ENCODE peak calls at places on chromosomes 7 and 10, in four cellular contexts. O, I, K and G are unnamed samples.

GRCh38 chr10:47059606-47060311 is 148.5 kb downstream of the PTPN20 start:
- DNase-seq in I (no peak), O (no peak), K (no peak), G (no peak)

GRCh38 chr7:17989546-17989945 is 38.1 kb downstream of the PRPS1L1 start:
- DNase-seq in I (no peak), O (peak; percentile 19), K (no peak), G (no peak)

GRCh38 chr7:49768254-49768653 is 5.2 kb upstream of the VWC2 start:
- DNase-seq in K (no peak), I (no peak), O (no peak), G (no peak)

GRCh38 chr10:87862644-87863101 is 660 bp downstream of the KLLN start:
- DNase-seq in O (peak; percentile 67), K (peak; percentile 67), I (no peak), G (peak; percentile 66)

GRCh38 chr10:7408494-7409044 is 2.3 kb downstream of the SFMBT2 start:
- DNase-seq in K (peak; percentile 83), O (no peak), I (no peak), G (peak; percentile 79)

GRCh38 chr7:142785841-142786250 is 15.1 kb downstream of the PRSS2 start:
- DNase-seq in I (no peak), K (no peak), O (no peak), G (no peak)

GRCh38 chr7:68752485-68752884 is 845.8 kb upstream of the AUTS2 start:
- DNase-seq in K (no peak), O (no peak), I (no peak), G (no peak)

GRCh38 chr10:122688293-122688989 is 11.2 kb downstream of the C10orf120 start:
- DNase-seq in K (no peak), I (no peak), O (peak; percentile 44), G (no peak)

GRCh38 chr10:8050561-8051108 is 3.9 kb upstream of the GATA3 start:
- DNase-seq in I (no peak), O (peak; percentile 42), K (peak; percentile 53), G (peak; percentile 56)

GRCh38 chr7:92177362-92177761 is 1.6 kb downstream of the LRRD1 start:
- DNase-seq in O (peak; percentile 48), I (no peak), K (no peak), G (no peak)

GRCh38 chr7:18700147-18700546 is 204.6 kb downstream of the HDAC9 start:
- DNase-seq in K (peak; percentile 10), O (no peak), I (no peak), G (no peak)

GRCh38 chr10:102624751-102625330 is 19.4 kb upstream of the TRIM8 start:
- DNase-seq in O (peak; percentile 36), I (no peak), K (no peak), G (no peak)

GRCh38 chr7:120131096-120131839 is 141.7 kb upstream of the KCND2 start:
- DNase-seq in K (no peak), I (no peak), O (no peak), G (no peak)

GRCh38 chr10:13184726-13185514 is 23.6 kb downstream of the MCM10 start:
- DNase-seq in O (no peak), I (no peak), K (no peak), G (no peak)

GRCh38 chr10:23314835-23315239 is 29.8 kb downstream of the C10orf67 start:
- DNase-seq in O (peak; percentile 87), K (peak; percentile 34), I (peak; percentile 71), G (peak; percentile 39)

GRCh38 chr10:104067525-104067924 is 18.2 kb downstream of the COL17A1 start:
- DNase-seq in O (no peak), I (no peak), K (no peak), G (no peak)

GRCh38 chr7:74454948-74455804 is 1.5 kb downstream of the GTF2IRD1 start:
- DNase-seq in K (no peak), O (no peak), I (no peak), G (no peak)

GRCh38 chr7:10940748-10941358 is 32.8 kb upstream of the PHF14 start:
- DNase-seq in K (peak; percentile 19), O (peak; percentile 38), I (no peak), G (peak; percentile 19)

GRCh38 chr10:122861724-122862161 is 16.1 kb upstream of the CUZD1 start:
- DNase-seq in I (no peak), O (peak; percentile 71), K (no peak), G (no peak)

GRCh38 chr7:152366662-152367061 is 69.1 kb downstream of the KMT2C start:
- DNase-seq in O (no peak), I (no peak), K (no peak), G (no peak)

GRCh38 chr10:48526371-48526821 is 78.5 kb downstream of the ARHGAP22 start:
- DNase-seq in I (peak; percentile 66), O (peak; percentile 39), K (no peak), G (no peak)

GRCh38 chr10:62506371-62506770 is 132.2 kb downstream of the ZNF365 start:
- DNase-seq in K (no peak), O (no peak), I (no peak), G (no peak)

GRCh38 chr10:73117976-73118743 is 7.9 kb downstream of the NUDT13 start:
- DNase-seq in I (no peak), K (peak; percentile 72), O (peak; percentile 80), G (peak; percentile 75)

GRCh38 chr7:127979728-127980126 is 51.5 kb downstream of the LRRC4 start:
- DNase-seq in I (no peak), O (no peak), K (no peak), G (no peak)

GRCh38 chr7:43791665-43792064 is 33.2 kb downstream of the BLVRA start:
- DNase-seq in K (no peak), O (no peak), I (no peak), G (no peak)

GRCh38 chr10:36634916-36635315 is 490.5 kb upstream of the ANKRD30A start:
- DNase-seq in I (peak; percentile 13), O (no peak), K (no peak), G (no peak)

GRCh38 chr7:71236488-71237179 is 104.7 kb downstream of the GALNT17 start:
- DNase-seq in I (no peak), K (no peak), O (no peak), G (no peak)

GRCh38 chr10:7100004-7100697 is 310.7 kb downstream of the SFMBT2 start:
- DNase-seq in I (no peak), K (no peak), O (no peak), G (no peak)

GRCh38 chr7:13989944-13990295 is 454 bp upstream of the ETV1 start:
- DNase-seq in K (peak; percentile 9), I (no peak), O (no peak), G (no peak)

GRCh38 chr10:131547129-131547799 is 235.7 kb upstream of the TCERG1L start:
- DNase-seq in K (no peak), O (no peak), I (no peak), G (no peak)

GRCh38 chr7:155576416-155576815 is 30.1 kb upstream of the CNPY1 start:
- DNase-seq in O (no peak), I (no peak), K (no peak), G (no peak)

GRCh38 chr10:119135517-119135890 is 30.0 kb downstream of the SFXN4 start:
- DNase-seq in I (peak; percentile 36), O (no peak), K (no peak), G (no peak)

GRCh38 chr10:131440405-131441360 is 129.2 kb upstream of the TCERG1L start:
- DNase-seq in O (no peak), K (no peak), I (no peak), G (no peak)

GRCh38 chr10:110016037-110016436 is 8.3 kb downstream of the ADD3 start:
- DNase-seq in K (no peak), O (peak; percentile 47), I (no peak), G (no peak)
- TF ChIP-seq CTCF in K (peak; percentile 1), O (peak; percentile 51), I (peak; percentile 20), G (peak; percentile 28)

GRCh38 chr10:116163732-116164131 is 109.3 kb downstream of the GFRA1 start:
- DNase-seq in O (no peak), I (no peak), K (no peak), G (no peak)

GRCh38 chr10:116164291-116164690 is 108.7 kb downstream of the GFRA1 start:
- DNase-seq in K (no peak), I (no peak), O (no peak), G (no peak)

GRCh38 chr10:116160271-116160670 is 112.7 kb downstream of the GFRA1 start:
- DNase-seq in O (peak; percentile 2), I (no peak), K (no peak), G (no peak)

GRCh38 chr10:116162851-116163250 is 110.2 kb downstream of the GFRA1 start:
- DNase-seq in K (no peak), I (no peak), O (no peak), G (no peak)

DNA sequence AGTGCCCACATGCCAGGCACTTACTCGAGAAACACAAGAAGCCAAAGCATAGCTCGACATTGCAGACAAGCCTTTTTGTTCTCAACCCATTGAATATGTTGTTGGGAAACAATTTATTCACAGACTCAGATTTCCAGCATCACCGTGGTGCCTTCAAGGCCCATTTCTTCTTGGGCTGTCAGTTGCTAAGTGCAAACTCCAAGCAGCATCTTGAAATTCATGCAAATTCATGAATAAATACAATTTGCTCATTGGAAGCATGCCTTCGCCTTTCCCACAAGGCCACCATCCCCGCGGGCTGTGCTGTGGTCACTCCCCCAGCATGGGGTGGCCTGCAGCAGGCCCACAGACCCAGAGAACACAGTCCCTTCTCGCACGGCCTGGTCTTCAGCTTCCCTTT is 109.7 kb downstream of the GFRA1 start:
- DNase-seq in K (no peak), I (no peak), O (no peak), G (no peak)
- TF ChIP-seq CTCF in K (no peak), I (no peak), O (no peak), G (no peak)

GRCh38 chr7:79502151-79502550 is 48.7 kb upstream of the MAGI2 start:
- DNase-seq in I (no peak), O (peak; percentile 22), K (no peak), G (no peak)
- TF ChIP-seq CTCF in I (no peak), O (peak; percentile 51), K (no peak), G (no peak)

GRCh38 chr7:123131140-123131539 is 68.6 kb downstream of the SLC13A1 start:
- DNase-seq in K (no peak), O (no peak), I (no peak), G (no peak)
- TF ChIP-seq CTCF in K (no peak), O (no peak), I (no peak), G (no peak)